ENCODE peak calls at places on chromosome 7, in five cellular contexts. O is uterus, V is right lobe of liver, H is GM23338, K is upper lobe of right lung. Z is an unnamed sample. For H3K27me3, the result is how much of the 10 kb centered on the place peaks cover.

GRCh38 chr7:105594034-105594433 is 12.7 kb upstream of the EFCAB10 start:
- DNase-seq in K (no peak), V (peak), H (peak), O (no peak), Z (no peak)

GRCh38 chr7:124713086-124713485 is 52.5 kb downstream of the GPR37 start:
- DNase-seq in K (no peak), H (peak), O (no peak), V (no peak), Z (no peak)

GRCh38 chr7:4641091-4641666 is 40.9 kb upstream of the FOXK1 start:
- DNase-seq in O (no peak), V (no peak), K (no peak), H (no peak), Z (no peak)

GRCh38 chr7:18040196-18040595 is 12.6 kb upstream of the PRPS1L1 start:
- DNase-seq in H (no peak), V (no peak), K (no peak), O (no peak), Z (no peak)

GRCh38 chr7:6392712-6393666 is 54.8 kb downstream of the DAGLB start:
- DNase-seq in V (no peak), O (peak), H (no peak), K (peak), Z (peak)

GRCh38 chr7:143891457-143891856 is 10.5 kb downstream of the TCAF1 start:
- DNase-seq in K (no peak), O (no peak), H (no peak), V (no peak), Z (no peak)

GRCh38 chr7:142357953-142358520 is 100.2 kb upstream of the PRSS58 start:
- DNase-seq in O (no peak), K (no peak), H (peak), V (no peak), Z (no peak)

GRCh38 chr7:113770146-113770738 is 148.6 kb downstream of the PPP1R3A start:
- DNase-seq in H (no peak), K (no peak), V (no peak), O (no peak), Z (peak)

GRCh38 chr7:82677493-82677892 is 233.9 kb upstream of the CACNA2D1 start:
- DNase-seq in V (no peak), H (no peak), K (no peak), O (no peak), Z (no peak)

GRCh38 chr7:131646203-131646602 is 89.8 kb upstream of the PODXL start:
- DNase-seq in H (no peak), O (no peak), K (no peak), V (no peak), Z (no peak)
- H3K27me3 ChIP-seq in H (under half), O (under half), K (under half), V (under half), Z (under half)

DNA sequence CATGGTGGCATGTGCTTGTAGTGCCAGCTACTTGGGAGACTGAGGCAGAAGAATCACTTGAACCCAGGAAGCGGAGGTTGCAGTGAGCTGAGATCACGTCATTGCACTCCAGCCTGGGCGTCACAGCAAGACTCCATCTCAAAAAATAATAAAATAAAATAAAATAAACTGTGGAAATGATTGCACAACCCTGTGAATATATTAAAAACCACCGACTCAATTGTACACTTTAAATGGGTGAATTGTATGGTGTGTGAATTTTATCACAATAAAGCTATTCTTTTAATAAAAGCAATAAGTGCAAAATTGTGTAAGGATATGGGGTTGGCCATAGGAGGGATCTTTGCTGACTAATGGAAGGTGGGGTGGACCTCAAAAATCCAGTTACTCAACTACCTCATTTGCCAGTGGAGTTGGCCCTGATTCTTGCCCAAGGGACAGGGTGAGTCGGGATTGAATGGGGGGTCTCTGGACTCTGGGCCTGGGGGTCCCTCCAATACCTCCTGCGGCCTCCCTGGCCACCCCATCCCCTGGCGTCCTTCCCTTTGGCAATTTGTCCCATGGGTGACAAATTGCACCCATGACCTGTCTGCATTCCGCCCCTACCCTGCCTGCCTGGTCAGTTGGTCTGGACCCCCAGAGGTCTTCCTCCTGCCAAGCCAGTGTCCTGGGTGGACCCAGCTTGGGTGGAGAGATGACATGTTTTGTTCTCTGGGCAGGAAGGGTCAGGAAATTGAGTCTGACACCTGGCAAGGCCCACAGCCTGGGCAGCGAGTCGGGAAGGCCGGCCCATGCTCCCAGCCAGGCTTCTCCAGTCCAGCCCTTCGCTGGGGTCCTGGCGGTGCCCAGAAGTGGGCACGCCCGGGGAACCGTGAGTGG is 61.7 kb upstream of the ELN start:
- DNase-seq in O (no peak), H (no peak), K (no peak), V (peak), Z (no peak)
- H3K4me3 ChIP-seq in O (no peak), H (no peak), K (no peak), V (no peak), Z (no peak)

DNA sequence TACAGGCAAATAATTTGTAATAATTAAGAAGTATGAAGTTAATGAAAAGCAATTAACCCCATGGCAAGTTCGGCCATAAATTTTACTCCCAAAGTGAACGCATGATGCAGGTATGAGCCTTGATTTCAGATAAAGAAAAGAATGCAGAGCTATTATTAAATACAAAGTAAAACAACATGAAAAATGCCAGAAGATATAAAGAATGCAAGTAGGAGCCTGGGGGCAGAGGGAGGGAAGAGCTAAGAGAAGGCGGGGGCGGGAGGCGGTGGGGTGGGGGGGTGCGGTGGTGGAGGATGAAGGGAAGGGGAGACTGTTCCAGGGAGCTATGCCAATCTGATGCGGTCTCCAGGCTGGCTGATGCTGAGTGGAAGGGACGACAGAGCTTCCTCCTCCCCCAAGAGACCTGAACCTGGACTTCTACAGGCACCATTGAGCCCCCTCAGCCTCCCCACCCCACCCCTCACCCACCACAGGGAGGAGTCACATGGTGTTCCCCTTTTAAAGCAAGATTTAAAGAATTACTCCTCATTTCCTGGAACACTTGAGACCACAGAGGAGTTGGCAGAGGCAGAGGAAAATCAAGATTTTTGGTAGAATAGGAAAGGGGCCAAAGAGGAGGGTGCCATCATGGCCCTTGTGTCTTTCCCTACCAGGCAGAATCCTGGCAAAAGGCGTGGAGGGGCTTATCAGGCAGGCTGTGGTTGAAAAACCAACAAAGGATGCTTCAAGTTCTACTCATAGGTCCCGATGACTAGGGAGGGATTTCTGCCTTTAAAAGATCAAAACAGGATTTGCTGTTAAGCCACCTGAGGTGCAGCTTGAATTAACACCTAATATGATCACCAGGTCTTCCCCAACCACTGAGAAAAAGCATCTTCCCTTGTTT is 45.4 kb downstream of the BPGM start:
- DNase-seq in V (no peak), K (no peak), H (no peak), O (peak), Z (no peak)
- H3K27ac ChIP-seq in V (no peak), K (no peak), H (no peak), O (peak), Z (no peak)

GRCh38 chr7:1226155-1226901 is 6.3 kb upstream of the UNCX start:
- DNase-seq in K (no peak), H (peak), O (no peak), V (no peak), Z (no peak)
- H3K27me3 ChIP-seq in K (half or more), H (half or more), O (half or more), V (under half), Z (half or more)

GRCh38 chr7:139782932-139783331 is 5.1 kb upstream of the HIPK2 start:
- DNase-seq in O (no peak), K (no peak), H (no peak), V (no peak), Z (no peak)

GRCh38 chr7:139784643-139785042 is 6.8 kb upstream of the HIPK2 start:
- DNase-seq in O (no peak), H (no peak), K (no peak), V (no peak), Z (no peak)

GRCh38 chr7:139777948-139778841 is at the start of gene HIPK2:
- DNase-seq in K (peak), V (peak), O (peak), H (peak), Z (no peak)

GRCh38 chr7:139783647-139784385 is 6.0 kb upstream of the HIPK2 start:
- DNase-seq in K (no peak), H (peak), V (no peak), O (no peak), Z (no peak)
- H3K4me3 ChIP-seq in K (no peak), H (no peak), V (no peak), O (no peak), Z (no peak)

DNA sequence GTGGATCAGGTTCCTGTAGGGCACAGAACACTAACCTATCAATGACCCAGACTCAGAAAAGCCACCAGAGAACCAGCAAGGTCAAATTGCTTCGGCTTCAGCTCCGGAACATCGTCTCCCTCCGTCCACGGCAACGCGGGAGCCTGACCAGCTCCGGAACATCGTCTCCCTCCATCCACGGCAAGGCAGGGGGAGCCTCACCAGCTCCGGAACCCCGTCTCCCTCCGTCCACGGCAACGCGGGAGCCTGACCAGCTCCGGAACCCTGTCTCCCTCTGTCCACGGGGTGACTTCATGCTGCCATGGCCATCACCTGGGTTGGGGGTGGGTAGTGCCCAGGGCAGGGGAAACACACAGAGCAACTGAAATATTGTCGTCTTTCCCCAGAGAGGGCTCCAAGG is 403.4 kb downstream of the DNAJB6 start:
- DNase-seq in O (no peak), K (no peak), H (no peak), V (no peak), Z (no peak)
- H3K27ac ChIP-seq in O (no peak), K (no peak), H (no peak), V (no peak), Z (no peak)

Z was measured in RWPE2.